ENCODE peak calls at places on chromosome 14, in four cellular contexts. G, T, O and D are unnamed samples.
A peak's percentile ranks its signal among the peaks of the same experiment; 100 is the strongest.

GRCh38 chr14:69046468-69046867 is 67.4 kb upstream of the ACTN1 start:
- DNase-seq in T (no peak), O (no peak), G (no peak), D (no peak)

GRCh38 chr14:81234268-81234667 is 13.5 kb upstream of the GTF2A1 start:
- DNase-seq in T (no peak), O (no peak), G (no peak), D (no peak)

GRCh38 chr14:52399886-52400599 is 85.9 kb downstream of the PTGER2 start:
- DNase-seq in O (no peak), T (peak; percentile 42), G (no peak), D (no peak)

GRCh38 chr14:104135904-104136471 is 2.4 kb upstream of the KIF26A start:
- DNase-seq in T (no peak), G (peak; percentile 56), O (no peak), D (no peak)

GRCh38 chr14:59037086-59037485 is 151.4 kb upstream of the DAAM1 start:
- DNase-seq in G (no peak), O (no peak), T (no peak), D (no peak)

GRCh38 chr14:99809376-99809775 is 16.2 kb downstream of the EML1 start:
- DNase-seq in O (no peak), T (no peak), G (no peak), D (peak; percentile 88)

GRCh38 chr14:67641902-67642749 is 22.4 kb downstream of the ARG2 start:
- DNase-seq in G (no peak), T (no peak), O (no peak), D (no peak)

GRCh38 chr14:101069666-101070362 is 166.3 kb upstream of the RTL1 start:
- DNase-seq in G (peak; percentile 57), T (no peak), O (no peak), D (peak; percentile 67)

GRCh38 chr14:105466491-105467248 is 8.0 kb upstream of the CRIP2 start:
- DNase-seq in T (no peak), O (no peak), G (no peak), D (no peak)

DNA sequence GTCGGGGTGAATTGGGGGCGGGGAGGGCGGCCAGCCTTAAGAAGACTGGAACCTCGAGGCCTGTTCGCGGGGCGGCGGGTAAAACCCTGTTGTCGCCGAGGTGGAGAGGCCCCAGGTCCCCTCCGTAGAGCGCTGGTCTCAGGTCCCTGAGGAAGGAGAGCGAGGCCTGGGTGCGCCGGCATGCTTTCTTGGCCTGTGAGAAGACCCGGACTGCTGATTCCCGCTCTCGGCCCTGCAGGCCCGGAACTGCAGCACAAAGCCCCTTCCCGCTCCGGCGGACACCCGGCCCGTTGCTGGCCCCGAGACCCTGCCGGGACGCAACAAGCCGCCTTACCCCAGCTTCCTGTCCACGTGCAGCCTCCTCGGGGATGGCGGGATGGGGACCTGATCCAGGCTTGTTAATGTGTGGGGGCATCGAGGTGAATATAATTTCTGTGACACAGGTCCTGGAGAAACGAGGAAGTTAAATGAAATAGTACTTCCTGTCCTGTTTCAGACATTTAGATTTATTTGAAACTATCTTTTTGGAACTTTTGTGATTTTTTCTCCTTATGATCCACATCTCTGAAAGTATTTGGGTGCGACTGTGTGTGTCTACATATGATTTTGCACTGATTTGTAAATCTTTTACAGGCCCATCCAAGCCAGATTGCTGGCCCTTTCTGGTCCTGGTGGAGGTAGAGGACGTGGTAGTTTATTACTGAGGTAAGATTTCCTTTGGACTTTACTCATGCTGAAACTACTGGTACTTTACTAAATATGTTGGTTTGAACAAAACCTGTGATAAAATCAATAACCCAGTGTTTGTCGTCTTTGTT is 600 bp downstream of the PNN start:
- DNase-seq in G (no peak), T (peak; percentile 60), O (no peak), D (no peak)
- H3K4me3 ChIP-seq in G (peak overlapping the region; percentile 98), T (peak overlapping the region; percentile 69), O (peak overlapping the region; percentile 76), D (peak overlapping the region; percentile 88)

GRCh38 chr14:25381498-25381897 is 331.6 kb upstream of the STXBP6 start:
- DNase-seq in G (no peak), T (peak; percentile 52), O (no peak), D (no peak)
- TF ChIP-seq CTCF in G (no peak), T (peak; percentile 34), O (no peak), D (no peak)

GRCh38 chr14:94853920-94854319 is 84.0 kb upstream of the GSC start:
- DNase-seq in T (no peak), G (no peak), O (no peak), D (no peak)
- H3K4me3 ChIP-seq in T (no peak overlapping the region), G (no peak overlapping the region), O (no peak overlapping the region), D (no peak overlapping the region)

GRCh38 chr14:75322746-75323145 is 44.1 kb downstream of the FOS start:
- DNase-seq in T (peak; percentile 53), O (no peak), G (no peak), D (no peak)
- TF ChIP-seq CTCF in T (no peak), O (no peak), G (no peak), D (no peak)